ENCODE peak calls at places on chromosomes 11 and 22, in seven cellular contexts. One of them, this sample, is unnamed.

GRCh38 chr11:111925953-111926352 is 7.2 kb downstream of the C11orf52 start:
- DNase-seq in left lung: no peak
- DNase-seq in CD8-positive, alpha-beta T cell: no peak
- DNase-seq in AG10803: no peak
- DNase-seq in GM10248: no peak
- DNase-seq in glutamatergic neuron: no peak
- DNase-seq in HCT116: no peak
- DNase-seq in this sample: no peak

GRCh38 chr22:49198705-49199084 is 629.0 kb downstream of the BRD1 start:
- DNase-seq in AG10803: no peak
- DNase-seq in GM10248: no peak
- DNase-seq in glutamatergic neuron: no peak
- DNase-seq in CD8-positive, alpha-beta T cell: no peak
- DNase-seq in HCT116: no peak
- DNase-seq in left lung: peak
- DNase-seq in this sample: no peak

GRCh38 chr11:2418961-2419360 is 18.4 kb downstream of the TSSC4 start:
- DNase-seq in HCT116: no peak
- DNase-seq in CD8-positive, alpha-beta T cell: no peak
- DNase-seq in glutamatergic neuron: no peak
- DNase-seq in left lung: no peak
- DNase-seq in AG10803: no peak
- DNase-seq in GM10248: no peak
- DNase-seq in this sample: no peak

GRCh38 chr11:75508051-75508561 is 17.6 kb downstream of the GDPD5 start:
- DNase-seq in HCT116: no peak
- DNase-seq in AG10803: no peak
- DNase-seq in left lung: no peak
- DNase-seq in GM10248: peak
- DNase-seq in CD8-positive, alpha-beta T cell: peak
- DNase-seq in glutamatergic neuron: no peak
- DNase-seq in this sample: peak

GRCh38 chr11:80632691-80633090 is 1191.9 kb upstream of the TENM4 start:
- DNase-seq in AG10803: no peak
- DNase-seq in GM10248: no peak
- DNase-seq in left lung: no peak
- DNase-seq in HCT116: no peak
- DNase-seq in glutamatergic neuron: no peak
- DNase-seq in CD8-positive, alpha-beta T cell: no peak
- DNase-seq in this sample: no peak

GRCh38 chr11:109423114-109423859 is 1.3 kb downstream of the C11orf87 start:
- DNase-seq in AG10803: no peak
- DNase-seq in glutamatergic neuron: peak
- DNase-seq in HCT116: no peak
- DNase-seq in GM10248: peak
- DNase-seq in left lung: no peak
- DNase-seq in CD8-positive, alpha-beta T cell: no peak
- DNase-seq in this sample: no peak

GRCh38 chr11:121550247-121551132 is 97.7 kb upstream of the SORL1-AS1 start:
- DNase-seq in GM10248: no peak
- DNase-seq in left lung: no peak
- DNase-seq in CD8-positive, alpha-beta T cell: no peak
- DNase-seq in glutamatergic neuron: no peak
- DNase-seq in AG10803: no peak
- DNase-seq in HCT116: no peak
- DNase-seq in this sample: no peak

GRCh38 chr11:20303451-20303965 is 60.0 kb upstream of the HTATIP2 start:
- DNase-seq in GM10248: no peak
- DNase-seq in CD8-positive, alpha-beta T cell: no peak
- DNase-seq in HCT116: no peak
- DNase-seq in left lung: no peak
- DNase-seq in AG10803: no peak
- DNase-seq in glutamatergic neuron: peak
- DNase-seq in this sample: no peak

GRCh38 chr11:31819533-31820437 is 8.7 kb upstream of the PAX6 start:
- DNase-seq in HCT116: no peak
- DNase-seq in glutamatergic neuron: no peak
- DNase-seq in left lung: no peak
- DNase-seq in GM10248: peak
- DNase-seq in AG10803: no peak
- DNase-seq in CD8-positive, alpha-beta T cell: no peak
- DNase-seq in this sample: no peak

GRCh38 chr11:74311352-74311926 is at the start of gene P4HA3:
- DNase-seq in glutamatergic neuron: peak
- DNase-seq in CD8-positive, alpha-beta T cell: peak
- DNase-seq in left lung: peak
- DNase-seq in HCT116: peak
- DNase-seq in AG10803: peak
- DNase-seq in GM10248: peak
- DNase-seq in this sample: no peak

DNA sequence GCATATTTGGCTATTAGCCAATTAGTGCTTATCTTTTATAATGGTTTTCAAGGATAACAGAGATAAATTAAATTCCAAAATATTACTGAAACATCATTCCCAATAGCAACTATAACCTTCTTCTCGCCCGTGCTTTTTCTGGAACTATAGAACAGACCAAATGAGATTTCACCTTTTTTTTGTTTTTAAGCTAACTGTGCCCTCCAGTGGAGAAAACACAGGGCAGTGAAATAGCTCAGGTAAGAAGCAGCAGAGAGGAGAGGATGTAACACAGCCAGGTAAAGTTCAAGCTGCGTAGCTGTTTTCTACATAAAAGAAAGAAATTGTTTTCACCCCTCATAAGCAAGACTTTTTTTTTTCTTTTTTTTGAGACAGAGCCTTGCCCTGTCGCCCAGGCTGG is 28.2 kb downstream of the HSD17B12 start:
- DNase-seq in CD8-positive, alpha-beta T cell: no peak
- DNase-seq in AG10803: no peak
- DNase-seq in HCT116: no peak
- DNase-seq in glutamatergic neuron: no peak
- DNase-seq in GM10248: no peak
- DNase-seq in left lung: no peak
- DNase-seq in this sample: no peak
- TF ChIP-seq CTCF in CD8-positive, alpha-beta T cell: no peak
- TF ChIP-seq CTCF in AG10803: no peak
- TF ChIP-seq CTCF in HCT116: no peak
- TF ChIP-seq CTCF in glutamatergic neuron: no peak
- TF ChIP-seq CTCF in GM10248: no peak
- TF ChIP-seq CTCF in left lung: no peak
- TF ChIP-seq CTCF in this sample: peak

GRCh38 chr11:1175461-1176223 is 17.9 kb downstream of the MUC5AC start:
- DNase-seq in AG10803: no peak
- DNase-seq in HCT116: no peak
- DNase-seq in glutamatergic neuron: no peak
- DNase-seq in GM10248: no peak
- DNase-seq in left lung: no peak
- DNase-seq in CD8-positive, alpha-beta T cell: no peak
- DNase-seq in this sample: no peak
- TF ChIP-seq CTCF in AG10803: no peak
- TF ChIP-seq CTCF in HCT116: no peak
- TF ChIP-seq CTCF in glutamatergic neuron: no peak
- TF ChIP-seq CTCF in GM10248: no peak
- TF ChIP-seq CTCF in left lung: no peak
- TF ChIP-seq CTCF in CD8-positive, alpha-beta T cell: no peak
- TF ChIP-seq CTCF in this sample: no peak

GRCh38 chr11:78416285-78417174 is 1.1 kb downstream of the GAB2 start:
- DNase-seq in glutamatergic neuron: peak
- DNase-seq in GM10248: peak
- DNase-seq in CD8-positive, alpha-beta T cell: peak
- DNase-seq in AG10803: peak
- DNase-seq in HCT116: peak
- DNase-seq in left lung: peak
- DNase-seq in this sample: no peak
- TF ChIP-seq CTCF in glutamatergic neuron: peak
- TF ChIP-seq CTCF in GM10248: peak
- TF ChIP-seq CTCF in CD8-positive, alpha-beta T cell: peak
- TF ChIP-seq CTCF in AG10803: peak
- TF ChIP-seq CTCF in HCT116: peak
- TF ChIP-seq CTCF in left lung: peak
- TF ChIP-seq CTCF in this sample: peak

GRCh38 chr11:118997627-118998387 is at the start of gene CENATAC:
- DNase-seq in GM10248: peak
- DNase-seq in HCT116: peak
- DNase-seq in glutamatergic neuron: peak
- DNase-seq in left lung: peak
- DNase-seq in AG10803: peak
- DNase-seq in CD8-positive, alpha-beta T cell: peak
- DNase-seq in this sample: peak
- TF ChIP-seq CTCF in GM10248: no peak
- TF ChIP-seq CTCF in HCT116: no peak
- TF ChIP-seq CTCF in glutamatergic neuron: no peak
- TF ChIP-seq CTCF in left lung: no peak
- TF ChIP-seq CTCF in AG10803: no peak
- TF ChIP-seq CTCF in CD8-positive, alpha-beta T cell: no peak
- TF ChIP-seq CTCF in this sample: peak

GRCh38 chr22:24592144-24592845 is 578 bp downstream of the LRRC75B start:
- DNase-seq in left lung: no peak
- DNase-seq in glutamatergic neuron: peak
- DNase-seq in CD8-positive, alpha-beta T cell: no peak
- DNase-seq in HCT116: no peak
- DNase-seq in AG10803: peak
- DNase-seq in GM10248: peak
- DNase-seq in this sample: no peak
- TF ChIP-seq CTCF in left lung: no peak
- TF ChIP-seq CTCF in glutamatergic neuron: no peak
- TF ChIP-seq CTCF in CD8-positive, alpha-beta T cell: no peak
- TF ChIP-seq CTCF in HCT116: no peak
- TF ChIP-seq CTCF in AG10803: no peak
- TF ChIP-seq CTCF in GM10248: no peak
- TF ChIP-seq CTCF in this sample: no peak

This sample was measured in GM12864.